ENCODE peak calls at places on chromosomes 12 and 14, in five cellular contexts. Z is mesenteric fat pad; O is fibroblast of pulmonary artery; K is T-helper 2 cell treated with Interferon-gamma antibody and Interleukin-4, amounts not matched to agents 5 μg/mL and 100 μg/mL, for 36 hours; N is stimulated activated CD8-positive, alpha-beta memory T cell treated with anti-CD3 and anti-CD28 coated beads, Interleukin-4, amount 100 ng/mL, for 24 hours. J is an unnamed sample.

GRCh38 chr14:30990766-30991165 is 34.7 kb upstream of the AP4S1 start:
- DNase-seq in Z (no peak), K (no peak), O (peak), N (no peak), J (no peak)

GRCh38 chr14:100813291-100813690 is 12.6 kb upstream of the MEG3 start:
- DNase-seq in Z (no peak), O (no peak), K (no peak), N (no peak), J (no peak)

GRCh38 chr14:105852378-105853088 is 326.1 kb downstream of the TMEM121 start:
- DNase-seq in O (no peak), K (no peak), Z (no peak), N (no peak), J (no peak)

GRCh38 chr14:104139460-104140212 is 1.2 kb downstream of the KIF26A start:
- DNase-seq in K (no peak), Z (peak), N (no peak), O (no peak), J (no peak)

GRCh38 chr12:124323771-124324530 is 29.1 kb downstream of the RFLNA start:
- DNase-seq in Z (no peak), K (no peak), N (no peak), O (no peak), J (no peak)

GRCh38 chr12:5499566-5500325 is 67.8 kb downstream of the NTF3 start:
- DNase-seq in K (no peak), Z (no peak), N (no peak), O (no peak), J (no peak)

GRCh38 chr12:10497602-10498001 is 8.1 kb upstream of the EIF2S3B start:
- DNase-seq in K (peak), N (peak), Z (no peak), O (peak), J (no peak)

GRCh38 chr14:103561381-103562134 is 899 bp downstream of the BAG5 start:
- DNase-seq in O (peak), N (peak), K (peak), Z (no peak), J (no peak)

J was measured in keratinocyte.